ENCODE peak calls at places on chromosomes 1 and 21, in ten cellular contexts. T, I, Q, U, L, Y, G, C, F and K are unnamed samples.

GRCh38 chr1:116099379-116099778 is 11.8 kb upstream of the MAB21L3 start:
- DNase-seq in T (no peak), I (no peak), Q (no peak), U (no peak), L (no peak), Y (no peak), G (no peak), C (no peak), F (no peak), K (no peak)

GRCh38 chr21:46207920-46208571 is 20.5 kb downstream of the LSS start:
- DNase-seq in T (peak), I (no peak), Q (no peak), U (no peak), L (no peak), Y (no peak), G (no peak), C (no peak), F (no peak), K (no peak)

GRCh38 chr1:43668956-43669355 is 19.0 kb downstream of the KDM4A start:
- DNase-seq in T (no peak), I (peak), Q (peak), U (peak), L (no peak), Y (peak), G (peak), C (no peak), F (no peak), K (no peak)

GRCh38 chr1:3247521-3248031 is 178.6 kb downstream of the PRDM16 start:
- DNase-seq in T (no peak), I (no peak), Q (no peak), U (no peak), L (no peak), Y (no peak), G (no peak), C (no peak), F (peak), K (no peak)

GRCh38 chr1:98437540-98437939 is 224.0 kb upstream of the SNX7 start:
- DNase-seq in T (no peak), I (no peak), Q (no peak), U (no peak), L (no peak), Y (no peak), G (no peak), C (no peak), F (no peak), K (no peak)

GRCh38 chr1:61853545-61853944 is 111.3 kb downstream of the PATJ start:
- DNase-seq in T (no peak), I (peak), Q (peak), U (peak), L (no peak), Y (peak), G (peak), C (no peak), F (no peak), K (no peak)

GRCh38 chr1:210397681-210398080 is 69.0 kb downstream of the HHAT start:
- DNase-seq in T (no peak), I (no peak), Q (no peak), U (no peak), L (no peak), Y (no peak), G (no peak), C (no peak), F (no peak), K (no peak)

GRCh38 chr1:205532996-205533728 is 28.7 kb downstream of the CDK18 start:
- DNase-seq in T (no peak), I (no peak), Q (no peak), U (no peak), L (no peak), Y (peak), G (no peak), C (peak), F (peak), K (no peak)

GRCh38 chr21:34813266-34813886 is 144.6 kb downstream of the CLIC6 start:
- DNase-seq in T (no peak), I (peak), Q (peak), U (no peak), L (no peak), Y (peak), G (peak), C (no peak), F (no peak), K (no peak)

GRCh38 chr1:32817815-32818786 is 648 bp downstream of the S100PBP start:
- DNase-seq in T (peak), I (peak), Q (peak), U (peak), L (peak), Y (peak), G (peak), C (peak), F (peak), K (no peak)

GRCh38 chr21:31343680-31344480 is at the start of gene TIAM1:
- DNase-seq in T (peak), I (peak), Q (peak), U (peak), L (peak), Y (peak), G (peak), C (peak), F (peak), K (peak)

GRCh38 chr1:94863919-94864318 is 43.8 kb downstream of the SLC44A3 start:
- DNase-seq in T (no peak), I (peak), Q (peak), U (peak), L (no peak), Y (peak), G (peak), C (no peak), F (no peak), K (no peak)

GRCh38 chr1:39105841-39106765 is 80.0 kb downstream of the NDUFS5 start:
- DNase-seq in T (peak), I (peak), Q (peak), U (no peak), L (peak), Y (peak), G (no peak), C (peak), F (peak), K (no peak)

GRCh38 chr1:7438921-7439655 is 332.0 kb upstream of the VAMP3 start:
- DNase-seq in T (no peak), I (no peak), Q (no peak), U (no peak), L (no peak), Y (no peak), G (no peak), C (no peak), F (no peak), K (no peak)

GRCh38 chr1:101107496-101108115 is 82.0 kb upstream of the DPH5 start:
- DNase-seq in T (no peak), I (no peak), Q (no peak), U (no peak), L (no peak), Y (no peak), G (peak), C (no peak), F (no peak), K (no peak)

GRCh38 chr1:119220980-119221379 is 80.5 kb upstream of the WARS2 start:
- DNase-seq in T (no peak), I (peak), Q (peak), U (peak), L (no peak), Y (peak), G (no peak), C (no peak), F (no peak), K (no peak)

GRCh38 chr21:43777953-43778352 is 1.8 kb upstream of the CSTB start:
- DNase-seq in T (no peak), I (no peak), Q (no peak), U (no peak), L (no peak), Y (no peak), G (no peak), C (no peak), F (no peak), K (no peak)

GRCh38 chr1:34806396-34806795 is 13.6 kb downstream of the GJA4 start:
- DNase-seq in T (no peak), I (no peak), Q (peak), U (no peak), L (no peak), Y (peak), G (peak), C (no peak), F (no peak), K (no peak)

GRCh38 chr1:54221113-54221834 is 21.3 kb downstream of the MRPL37 start:
- DNase-seq in T (no peak), I (no peak), Q (no peak), U (no peak), L (no peak), Y (no peak), G (no peak), C (no peak), F (peak), K (no peak)

GRCh38 chr1:31335007-31335406 is 37.9 kb downstream of the FABP3 start:
- DNase-seq in T (no peak), I (peak), Q (peak), U (peak), L (no peak), Y (peak), G (peak), C (no peak), F (peak), K (no peak)

GRCh38 chr1:180157576-180158057 is 2.9 kb downstream of the QSOX1 start:
- DNase-seq in T (no peak), I (no peak), Q (no peak), U (no peak), L (no peak), Y (no peak), G (peak), C (no peak), F (no peak), K (no peak)

GRCh38 chr1:21736876-21737275 is 46.1 kb downstream of the USP48 start:
- DNase-seq in T (no peak), I (no peak), Q (no peak), U (no peak), L (no peak), Y (no peak), G (no peak), C (no peak), F (no peak), K (no peak)

GRCh38 chr21:46080171-46081021 is 17.5 kb upstream of the COL6A2 start:
- DNase-seq in T (peak), I (no peak), Q (no peak), U (peak), L (no peak), Y (no peak), G (no peak), C (peak), F (peak), K (no peak)

GRCh38 chr1:73065585-73065984 is 783.2 kb upstream of the NEGR1 start:
- DNase-seq in T (no peak), I (no peak), Q (no peak), U (no peak), L (no peak), Y (no peak), G (no peak), C (no peak), F (peak), K (no peak)

GRCh38 chr1:154999651-155000474 is 2.7 kb upstream of the ZBTB7B start:
- DNase-seq in T (peak), I (no peak), Q (peak), U (no peak), L (peak), Y (no peak), G (no peak), C (peak), F (peak), K (no peak)

GRCh38 chr1:22190251-22190650 is 47.4 kb upstream of the WNT4 start:
- DNase-seq in T (no peak), I (no peak), Q (no peak), U (no peak), L (no peak), Y (no peak), G (no peak), C (no peak), F (no peak), K (no peak)

GRCh38 chr1:200336111-200336845 is 73.6 kb downstream of the ZNF281 start:
- DNase-seq in T (no peak), I (peak), Q (peak), U (no peak), L (no peak), Y (peak), G (peak), C (no peak), F (peak), K (no peak)

GRCh38 chr21:45926281-45926680 is 55.3 kb upstream of the COL6A1 start:
- DNase-seq in T (no peak), I (no peak), Q (no peak), U (no peak), L (no peak), Y (peak), G (no peak), C (no peak), F (no peak), K (no peak)

GRCh38 chr1:230112131-230112701 is 45.2 kb downstream of the GALNT2 start:
- DNase-seq in T (no peak), I (no peak), Q (no peak), U (no peak), L (no peak), Y (no peak), G (no peak), C (peak), F (peak), K (no peak)

GRCh38 chr1:231861541-231862481 is 235.2 kb downstream of the DISC1 start:
- DNase-seq in T (no peak), I (no peak), Q (peak), U (peak), L (no peak), Y (peak), G (peak), C (no peak), F (no peak), K (no peak)

GRCh38 chr1:9653783-9654517 is 2.4 kb downstream of the PIK3CD start:
- DNase-seq in T (no peak), I (no peak), Q (no peak), U (no peak), L (no peak), Y (no peak), G (no peak), C (no peak), F (no peak), K (peak)

GRCh38 chr21:46420241-46421190 is 38.2 kb upstream of the DIP2A start:
- DNase-seq in T (no peak), I (no peak), Q (no peak), U (no peak), L (no peak), Y (no peak), G (no peak), C (peak), F (no peak), K (no peak)

GRCh38 chr1:24300971-24301370 is 18.2 kb upstream of the GRHL3 start:
- DNase-seq in T (peak), I (no peak), Q (no peak), U (no peak), L (no peak), Y (no peak), G (peak), C (no peak), F (no peak), K (no peak)

GRCh38 chr1:181479137-181479745 is 4.1 kb upstream of the CACNA1E start:
- DNase-seq in T (no peak), I (peak), Q (peak), U (peak), L (no peak), Y (peak), G (peak), C (peak), F (peak), K (no peak)

GRCh38 chr1:192807221-192807967 is 1.4 kb upstream of the RGS2 start:
- DNase-seq in T (no peak), I (peak), Q (peak), U (no peak), L (no peak), Y (peak), G (peak), C (no peak), F (no peak), K (no peak)
- TF ChIP-seq CTCF in T (peak), I (no peak), Q (peak), U (no peak), L (no peak), Y (peak), G (no peak), C (no peak), F (no peak), K (no peak)

GRCh38 chr1:247121382-247121781 is 17.2 kb upstream of the ZNF669 start:
- DNase-seq in T (no peak), I (no peak), Q (no peak), U (no peak), L (no peak), Y (no peak), G (no peak), C (no peak), F (no peak), K (no peak)

GRCh38 chr1:247115545-247115944 is 11.4 kb upstream of the ZNF669 start:
- DNase-seq in T (no peak), I (no peak), Q (no peak), U (no peak), L (no peak), Y (no peak), G (no peak), C (no peak), F (no peak), K (no peak)

GRCh38 chr1:247119600-247120407 is 15.6 kb upstream of the ZNF669 start:
- DNase-seq in T (no peak), I (no peak), Q (no peak), U (no peak), L (no peak), Y (no peak), G (no peak), C (no peak), F (no peak), K (no peak)

GRCh38 chr1:247115141-247115510 is 11.0 kb upstream of the ZNF669 start:
- DNase-seq in T (no peak), I (no peak), Q (no peak), U (no peak), L (no peak), Y (no peak), G (no peak), C (no peak), F (no peak), K (no peak)

GRCh38 chr1:247118946-247119446 is 14.8 kb upstream of the ZNF669 start:
- DNase-seq in T (no peak), I (peak), Q (peak), U (no peak), L (no peak), Y (peak), G (no peak), C (no peak), F (peak), K (no peak)
- TF ChIP-seq CTCF in T (no peak), I (peak), Q (peak), U (no peak), L (no peak), Y (peak), G (peak), C (no peak), F (peak), K (no peak)

GRCh38 chr1:160999376-160999775 is 21.6 kb downstream of the F11R start:
- DNase-seq in T (peak), I (no peak), Q (no peak), U (no peak), L (no peak), Y (no peak), G (no peak), C (no peak), F (no peak), K (no peak)

GRCh38 chr1:160996195-160996594 is 24.8 kb downstream of the F11R start:
- DNase-seq in T (no peak), I (peak), Q (peak), U (peak), L (no peak), Y (no peak), G (peak), C (no peak), F (no peak), K (no peak)

GRCh38 chr1:160997323-160998038 is 23.5 kb downstream of the F11R start:
- DNase-seq in T (peak), I (peak), Q (peak), U (peak), L (peak), Y (peak), G (peak), C (peak), F (peak), K (no peak)

GRCh38 chr1:160993544-160993943 is 27.4 kb downstream of the F11R start:
- DNase-seq in T (no peak), I (peak), Q (peak), U (peak), L (no peak), Y (peak), G (no peak), C (no peak), F (no peak), K (no peak)
- TF ChIP-seq CTCF in T (peak), I (peak), Q (peak), U (peak), L (no peak), Y (peak), G (peak), C (peak), F (no peak), K (no peak)

GRCh38 chr1:77031101-77031662 is 163.9 kb downstream of the ST6GALNAC5 start:
- DNase-seq in T (no peak), I (peak), Q (peak), U (peak), L (no peak), Y (peak), G (peak), C (no peak), F (no peak), K (no peak)
- TF ChIP-seq CTCF in T (no peak), I (peak), Q (peak), U (peak), L (no peak), Y (peak), G (no peak), C (no peak), F (no peak), K (no peak)

GRCh38 chr1:60828944-60829343 is 253.4 kb upstream of the NFIA start:
- DNase-seq in T (no peak), I (no peak), Q (no peak), U (no peak), L (no peak), Y (no peak), G (no peak), C (no peak), F (no peak), K (no peak)

GRCh38 chr1:60826320-60827094 is 255.9 kb upstream of the NFIA start:
- DNase-seq in T (no peak), I (no peak), Q (no peak), U (no peak), L (no peak), Y (no peak), G (no peak), C (no peak), F (no peak), K (no peak)

GRCh38 chr1:60823151-60823550 is 259.2 kb upstream of the NFIA start:
- DNase-seq in T (no peak), I (no peak), Q (no peak), U (no peak), L (no peak), Y (no peak), G (no peak), C (no peak), F (no peak), K (no peak)

GRCh38 chr1:60822252-60822651 is 260.1 kb upstream of the NFIA start:
- DNase-seq in T (no peak), I (no peak), Q (no peak), U (no peak), L (no peak), Y (no peak), G (peak), C (no peak), F (no peak), K (no peak)

GRCh38 chr1:60825593-60825992 is 256.8 kb upstream of the NFIA start:
- DNase-seq in T (no peak), I (no peak), Q (no peak), U (no peak), L (no peak), Y (no peak), G (no peak), C (no peak), F (peak), K (no peak)
- TF ChIP-seq CTCF in T (no peak), I (no peak), Q (peak), U (no peak), L (peak), Y (peak), G (no peak), C (no peak), F (peak), K (no peak)

DNA sequence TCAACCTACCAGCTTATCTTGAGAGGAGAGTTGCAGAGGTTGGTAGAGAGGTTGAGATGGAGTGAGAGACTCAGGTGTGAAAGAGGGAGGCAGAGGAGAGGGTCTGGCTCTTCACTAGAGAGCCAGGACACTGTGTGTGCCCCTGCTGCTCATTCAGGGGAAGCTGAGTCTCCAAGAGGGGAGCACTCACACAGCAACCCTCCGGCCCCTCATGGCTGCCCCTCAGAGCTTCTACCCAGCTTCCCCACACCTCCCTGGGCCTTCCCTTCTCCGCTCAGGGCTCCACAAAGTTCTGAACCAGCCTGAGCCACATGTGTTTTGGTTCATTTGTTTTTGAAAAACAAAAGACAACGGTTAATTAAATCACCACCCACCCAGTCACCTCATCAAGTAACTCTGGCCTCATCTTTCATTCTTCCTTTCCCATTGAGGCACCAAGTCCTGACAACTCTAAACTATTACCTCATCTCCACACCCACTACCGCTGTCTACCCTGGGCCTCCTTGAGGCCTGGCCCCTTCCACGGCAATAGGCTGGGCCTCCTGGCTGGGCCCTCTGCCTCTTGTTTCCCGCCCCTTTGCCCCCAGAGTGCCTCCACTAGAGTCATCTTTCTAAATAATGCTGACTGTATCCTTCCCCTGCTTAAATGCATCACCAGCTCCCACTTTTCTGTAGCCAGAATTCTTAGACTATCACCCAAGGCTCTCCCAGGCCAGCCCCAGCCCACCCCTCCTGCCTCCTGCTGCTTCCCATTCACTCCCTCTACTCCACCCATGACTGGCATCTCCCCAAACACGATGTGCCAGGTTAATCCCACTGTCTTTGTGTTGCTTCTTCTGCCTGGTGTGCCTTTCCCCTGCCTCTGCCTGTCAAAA is 33.0 kb downstream of the TNNT2 start:
- DNase-seq in T (peak), I (no peak), Q (no peak), U (no peak), L (no peak), Y (no peak), G (peak), C (no peak), F (no peak), K (no peak)
- TF ChIP-seq CTCF in T (no peak), I (no peak), Q (no peak), U (no peak), L (no peak), Y (no peak), G (no peak), C (no peak), F (no peak), K (no peak)

GRCh38 chr1:153658400-153659174 is at the start of gene SNAPIN:
- DNase-seq in T (peak), I (peak), Q (peak), U (peak), L (peak), Y (peak), G (peak), C (peak), F (peak), K (peak)
- TF ChIP-seq CTCF in T (peak), I (peak), Q (no peak), U (no peak), L (no peak), Y (peak), G (peak), C (no peak), F (peak), K (no peak)